ENCODE peak calls at places on chromosomes 5 and 9, in five cellular contexts. W is OCI-LY7, I is neural crest cell, Y is nephron progenitor cell, O is cardiac fibroblast. U is an unnamed sample.
A peak's percentile ranks its signal among the peaks of the same experiment; 100 is the strongest.

GRCh38 chr5:176799488-176799887 is 10.9 kb upstream of the UNC5A start:
- DNase-seq in O (no peak), I (no peak), W (no peak), Y (no peak), U (no peak)

GRCh38 chr9:97514531-97514930 is 13.1 kb downstream of the TMOD1 start:
- DNase-seq in O (no peak), Y (no peak), W (no peak), I (no peak), U (no peak)

GRCh38 chr5:128132499-128132898 is 48.9 kb downstream of the SLC12A2 start:
- DNase-seq in O (no peak), I (no peak), Y (no peak), W (no peak), U (no peak)

GRCh38 chr5:138542120-138542955 is 698 bp downstream of the ETF1 start:
- DNase-seq in W (peak; percentile 16), I (no peak), O (no peak), Y (peak; percentile 4), U (no peak)

GRCh38 chr9:97299809-97300414 is 7.5 kb upstream of the CCDC180 start:
- DNase-seq in I (no peak), O (no peak), W (no peak), Y (no peak), U (no peak)

GRCh38 chr5:178249191-178249989 is 16.8 kb upstream of the PHYKPL start:
- DNase-seq in Y (no peak), W (no peak), O (peak; percentile 40), I (no peak), U (no peak)

GRCh38 chr5:132032156-132032555 is 20.7 kb upstream of the ACSL6 start:
- DNase-seq in Y (no peak), W (no peak), O (no peak), I (no peak), U (no peak)

GRCh38 chr5:171102877-171103610 is 206.0 kb upstream of the TLX3 start:
- DNase-seq in W (no peak), I (no peak), O (no peak), Y (no peak), U (no peak)

GRCh38 chr5:135225856-135226560 is 173.0 kb downstream of the MACROH2A1 start:
- DNase-seq in O (no peak), W (no peak), I (no peak), Y (no peak), U (no peak)

GRCh38 chr9:87122947-87123685 is 175.8 kb upstream of the GAS1 start:
- DNase-seq in O (peak; percentile 94), Y (no peak), W (no peak), I (no peak), U (no peak)

GRCh38 chr5:64789457-64789856 is 20.7 kb downstream of the CWC27 start:
- DNase-seq in I (no peak), Y (no peak), O (peak; percentile 84), W (no peak), U (no peak)

GRCh38 chr5:14742427-14743010 is 78.0 kb downstream of the OTULIN start:
- DNase-seq in Y (no peak), I (no peak), W (no peak), O (no peak), U (no peak)

GRCh38 chr5:138653502-138653901 is 78.3 kb upstream of the HSPA9 start:
- DNase-seq in O (peak; percentile 52), I (no peak), Y (no peak), W (no peak), U (peak; percentile 56)

GRCh38 chr5:111092062-111092853 is at the start of gene WDR36:
- DNase-seq in W (peak; percentile 94), Y (peak; percentile 86), O (peak; percentile 96), I (peak; percentile 91), U (peak; percentile 93)

GRCh38 chr5:116084231-116084630 is 594 bp upstream of the COMMD10 start:
- DNase-seq in I (no peak), W (peak; percentile 45), Y (peak; percentile 12), O (peak; percentile 39), U (no peak)

GRCh38 chr5:56585973-56586740 is 229.2 kb upstream of the MAP3K1 start:
- DNase-seq in O (peak; percentile 27), Y (no peak), I (no peak), W (no peak), U (no peak)

GRCh38 chr5:1515311-1515920 is 8.3 kb downstream of the LPCAT1 start:
- DNase-seq in I (no peak), W (no peak), Y (no peak), O (no peak), U (no peak)

DNA sequence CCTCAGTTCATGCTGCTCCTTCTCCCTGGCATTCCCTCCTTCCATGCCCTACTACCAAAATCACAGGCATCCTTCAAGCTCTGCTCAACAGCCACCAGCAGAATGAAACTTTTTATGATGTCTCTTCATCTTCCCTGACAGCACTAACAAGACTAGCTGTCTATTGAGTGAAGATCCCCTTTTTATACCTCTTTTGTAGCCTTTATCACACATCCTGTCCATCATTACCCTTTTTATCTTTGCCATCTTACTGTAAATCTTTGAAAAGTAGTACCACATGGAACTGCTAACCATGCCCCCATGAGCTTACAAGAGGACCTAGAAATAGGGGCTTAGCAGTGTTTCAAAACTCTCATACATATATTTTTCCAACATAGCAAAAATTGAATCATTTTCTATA is 10.8 kb upstream of the ADRB2 start:
- DNase-seq in W (peak; percentile 36), I (no peak), O (no peak), Y (no peak), U (no peak)
- TF ChIP-seq CTCF in W (no peak), I (no peak), O (no peak), Y (no peak), U (no peak)

DNA sequence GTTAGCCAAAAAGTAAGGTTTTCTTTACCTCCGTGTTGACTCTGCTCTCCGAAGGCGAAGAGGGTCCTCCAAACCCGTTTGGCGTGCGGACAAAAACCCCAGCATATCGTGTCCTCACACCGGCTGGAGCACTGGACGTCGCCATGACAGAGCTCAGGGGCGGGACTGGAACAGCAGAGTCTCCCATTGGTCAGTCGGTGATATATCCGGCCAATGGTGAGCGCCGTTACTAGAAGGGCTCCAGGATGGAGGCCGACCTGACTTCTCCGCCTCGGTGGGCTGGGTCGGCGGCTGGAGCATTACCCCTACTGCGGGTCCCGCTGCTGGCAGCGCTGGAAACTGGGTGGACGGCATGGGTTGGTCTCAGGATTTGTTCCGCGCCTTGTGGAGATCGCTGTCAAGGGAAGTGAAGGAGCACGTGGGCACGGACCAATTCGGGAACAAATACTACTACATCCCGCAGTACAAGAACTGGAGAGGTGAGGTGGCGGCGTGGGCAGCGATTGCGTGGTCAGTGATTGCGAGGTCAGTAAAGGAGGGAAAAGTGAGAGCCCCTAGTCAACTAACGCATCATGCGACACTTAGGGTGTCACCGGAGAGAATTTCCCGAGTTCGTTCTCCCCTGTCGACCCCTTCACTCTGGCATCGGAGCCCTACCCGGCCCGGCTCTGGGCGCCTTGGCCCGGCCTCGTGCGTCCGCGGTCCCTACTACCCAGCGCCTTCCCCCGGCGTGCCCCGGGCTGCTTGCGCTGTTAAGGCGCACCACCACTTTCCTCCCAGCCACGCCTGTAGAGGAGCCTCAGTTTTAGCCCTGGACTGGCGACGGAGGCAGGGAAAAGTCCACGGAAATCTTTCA is at the start of the genes ERCC8 and NDUFAF2:
- DNase-seq in W (peak; percentile 91), Y (peak; percentile 89), O (peak; percentile 93), I (peak; percentile 79), U (peak; percentile 94)
- TF ChIP-seq CTCF in W (no peak), Y (no peak), O (no peak), I (no peak), U (no peak)

GRCh38 chr5:43646997-43647396 is 44.0 kb downstream of the NNT start:
- DNase-seq in Y (no peak), W (no peak), I (no peak), O (peak; percentile 67), U (no peak)
- TF ChIP-seq CTCF in Y (no peak), W (peak; percentile 40), I (peak; percentile 37), O (peak; percentile 18), U (peak; percentile 16)

GRCh38 chr5:43171441-43171840 is 20.6 kb upstream of the NIM1K start:
- DNase-seq in I (no peak), Y (no peak), W (no peak), O (no peak), U (no peak)

GRCh38 chr5:43171926-43172325 is 20.1 kb upstream of the NIM1K start:
- DNase-seq in O (peak; percentile 46), I (no peak), W (no peak), Y (no peak), U (no peak)

GRCh38 chr5:43165323-43165722 is 26.7 kb upstream of the NIM1K start:
- DNase-seq in W (no peak), Y (no peak), I (no peak), O (no peak), U (no peak)

GRCh38 chr5:43172779-43173178 is 19.2 kb upstream of the NIM1K start:
- DNase-seq in Y (no peak), O (no peak), W (no peak), I (no peak), U (no peak)

GRCh38 chr5:43168175-43168574 is 23.9 kb upstream of the NIM1K start:
- DNase-seq in I (no peak), O (no peak), Y (no peak), W (no peak), U (no peak)
- TF ChIP-seq CTCF in I (no peak), O (no peak), Y (no peak), W (no peak), U (no peak)

GRCh38 chr9:36110434-36110833 is 26.1 kb upstream of the GLIPR2 start:
- DNase-seq in Y (no peak), O (no peak), W (no peak), I (no peak), U (no peak)
- TF ChIP-seq CTCF in Y (no peak), O (no peak), W (peak; percentile 56), I (no peak), U (peak; percentile 37)